ENCODE peak calls at places on chromosomes 3 and 15, in eight cellular contexts. Z is adrenal gland; Y is uterus; O is heart left ventricle; L is prostate gland; F is CD8-positive, alpha-beta memory T cell; B is fibroblast of lung; K is GM23248. P is an unnamed sample.

GRCh38 chr3:179174898-179175297 is 26.7 kb downstream of the PIK3CA start:
- DNase-seq in Y (no peak), Z (no peak), O (no peak), L (no peak), K (no peak), F (no peak), B (no peak), P (no peak)

GRCh38 chr15:80455668-80456442 is 51.7 kb downstream of the ARNT2 start:
- DNase-seq in O (no peak), B (peak; percentile 94), L (peak; percentile 54), Y (peak; percentile 52), K (peak; percentile 96), F (peak; percentile 34), Z (peak; percentile 37), P (peak; percentile 49)

GRCh38 chr3:66816110-66816761 is 181.9 kb upstream of the KBTBD8 start:
- DNase-seq in L (no peak), F (no peak), O (no peak), Y (no peak), K (peak; percentile 63), B (peak; percentile 70), Z (no peak), P (no peak)

GRCh38 chr3:49255112-49255511 is 21.9 kb downstream of the C3orf62 start:
- DNase-seq in K (no peak), B (peak; percentile 23), O (no peak), Y (no peak), L (no peak), Z (no peak), F (no peak), P (no peak)

GRCh38 chr3:46423588-46423987 is 16.5 kb downstream of the CCRL2 start:
- DNase-seq in K (peak; percentile 61), B (peak; percentile 56), F (no peak), Y (no peak), Z (no peak), O (no peak), L (no peak), P (peak; percentile 20)

GRCh38 chr3:185406127-185406620 is 43.2 kb downstream of the MAP3K13 start:
- DNase-seq in B (no peak), O (no peak), Z (no peak), F (no peak), Y (no peak), L (no peak), K (no peak), P (no peak)

GRCh38 chr3:79250746-79251145 is 517.1 kb downstream of the ROBO1 start:
- DNase-seq in B (no peak), Z (no peak), O (no peak), K (no peak), F (no peak), Y (no peak), L (no peak), P (peak; percentile 1)

GRCh38 chr3:58635371-58636285 is 30.9 kb downstream of the FAM3D start:
- DNase-seq in Y (no peak), K (no peak), Z (no peak), L (no peak), F (no peak), O (no peak), B (no peak), P (no peak)

GRCh38 chr3:120170223-120170622 is 76.0 kb upstream of the GSK3B start:
- DNase-seq in L (no peak), Y (no peak), F (no peak), Z (peak; percentile 29), K (peak; percentile 95), O (no peak), B (peak; percentile 81), P (no peak)

GRCh38 chr3:29178809-29179793 is 101.8 kb upstream of the RBMS3 start:
- DNase-seq in L (no peak), Y (no peak), Z (no peak), K (no peak), B (peak; percentile 63), F (no peak), O (no peak), P (no peak)

GRCh38 chr3:160921020-160921635 is 165.1 kb downstream of the PPM1L start:
- DNase-seq in Y (no peak), F (no peak), B (peak; percentile 35), O (no peak), K (peak; percentile 82), L (no peak), Z (peak; percentile 30), P (peak; percentile 27)

GRCh38 chr15:98612490-98613110 is 35.7 kb upstream of the IGF1R start:
- DNase-seq in F (no peak), Z (no peak), L (no peak), B (no peak), K (no peak), O (no peak), Y (no peak), P (no peak)

GRCh38 chr3:41462103-41462691 is 262.9 kb downstream of the CTNNB1 start:
- DNase-seq in K (no peak), O (no peak), B (peak; percentile 3), L (no peak), Z (no peak), Y (no peak), F (no peak), P (no peak)

GRCh38 chr3:32780735-32781210 is 37.0 kb upstream of the TRIM71 start:
- DNase-seq in B (peak; percentile 55), Z (no peak), K (peak; percentile 48), O (peak; percentile 64), L (peak; percentile 8), F (no peak), Y (no peak), P (peak; percentile 18)

GRCh38 chr3:36906504-36907149 is 38.2 kb downstream of the TRANK1 start:
- DNase-seq in F (peak; percentile 10), K (peak; percentile 44), Z (no peak), O (no peak), L (no peak), Y (no peak), B (no peak), P (no peak)

GRCh38 chr3:189222927-189223706 is 51.3 kb downstream of the TPRG1 start:
- DNase-seq in Z (no peak), K (peak; percentile 14), Y (no peak), F (no peak), O (no peak), B (no peak), L (no peak), P (no peak)

GRCh38 chr3:123660276-123660675 is 75.4 kb upstream of the HACD2 start:
- DNase-seq in B (peak; percentile 39), Z (no peak), Y (no peak), F (no peak), K (no peak), O (no peak), L (no peak), P (peak; percentile 87)

DNA sequence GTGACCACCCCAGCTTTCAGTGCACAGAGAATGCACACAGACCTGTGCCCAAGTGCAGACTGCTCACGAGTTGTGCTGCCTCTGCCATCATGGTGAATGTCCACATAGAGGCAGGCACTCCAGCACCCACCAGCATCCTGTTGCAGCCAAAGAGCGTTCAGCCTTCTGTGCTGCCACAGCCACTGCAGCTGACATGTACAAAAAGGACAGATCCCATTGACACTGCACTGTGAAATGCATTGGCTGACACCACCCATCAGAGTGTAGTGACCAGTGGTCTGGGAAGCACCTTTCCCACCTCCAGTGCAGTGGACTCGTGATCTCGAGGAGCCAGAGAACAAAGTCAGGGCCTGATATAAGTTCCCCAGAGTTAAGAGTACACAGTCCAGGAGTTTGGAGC is 260.3 kb downstream of the RAP2B start:
- DNase-seq in Y (no peak), F (no peak), Z (no peak), O (no peak), B (no peak), L (no peak), K (no peak), P (no peak)
- H3K9me3 ChIP-seq in Y (peaks cover 6% of the 10 kb centered on the region), F (peaks cover 4% of the 10 kb centered on the region), Z (peaks cover 9% of the 10 kb centered on the region), O (no peaks in the 10 kb centered on the region), B (no peaks in the 10 kb centered on the region), L (no peaks in the 10 kb centered on the region), K (no peaks in the 10 kb centered on the region), P (no peaks in the 10 kb centered on the region)

DNA sequence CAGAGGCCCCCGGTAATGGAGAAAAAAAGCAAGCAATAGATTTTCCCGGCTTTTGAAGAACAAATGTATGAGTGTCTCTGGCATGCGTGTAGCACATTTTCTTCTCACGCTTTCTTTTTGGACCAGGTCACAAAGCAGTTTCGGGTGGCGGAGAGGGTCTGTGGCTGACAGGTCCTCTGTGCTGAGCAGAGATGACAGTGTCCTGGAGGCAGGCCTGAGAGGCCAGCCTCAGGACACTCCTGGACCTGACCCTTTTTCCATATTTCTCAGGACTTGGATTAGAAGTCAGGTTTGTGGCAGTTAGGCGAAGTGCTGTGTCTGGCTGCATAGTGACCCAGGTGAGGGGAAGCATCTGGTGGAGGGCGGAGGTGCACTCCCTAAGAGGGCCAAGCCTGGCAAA is 52.9 kb downstream of the KLF13 start:
- DNase-seq in Y (no peak), O (no peak), F (no peak), K (no peak), L (no peak), Z (no peak), B (no peak), P (no peak)
- H3K4me1 ChIP-seq in Y (no peaks in the 10 kb centered on the region), O (peaks cover 70% of the 10 kb centered on the region), F (peaks cover 35% of the 10 kb centered on the region), K (peaks cover 2% of the 10 kb centered on the region), L (no peaks in the 10 kb centered on the region), Z (peaks cover 7% of the 10 kb centered on the region), B (no peaks in the 10 kb centered on the region), P (peaks cover 49% of the 10 kb centered on the region)

GRCh38 chr3:13708871-13709595 is 160.1 kb downstream of the FBLN2 start:
- DNase-seq in F (no peak), O (no peak), B (no peak), Y (no peak), L (no peak), Z (no peak), K (no peak), P (no peak)
- H3K9me3 ChIP-seq in F (no peaks in the 10 kb centered on the region), O (no peaks in the 10 kb centered on the region), B (no peaks in the 10 kb centered on the region), Y (no peaks in the 10 kb centered on the region), L (no peaks in the 10 kb centered on the region), Z (no peaks in the 10 kb centered on the region), K (no peaks in the 10 kb centered on the region), P (no peaks in the 10 kb centered on the region)

GRCh38 chr3:170739410-170739809 is 130.6 kb downstream of the RPL22L1 start:
- DNase-seq in Y (no peak), K (no peak), Z (no peak), F (no peak), L (no peak), O (no peak), B (no peak), P (no peak)
- H3K4me1 ChIP-seq in Y (no peaks in the 10 kb centered on the region), K (peaks cover 60% of the 10 kb centered on the region), Z (no peaks in the 10 kb centered on the region), F (no peaks in the 10 kb centered on the region), L (no peaks in the 10 kb centered on the region), O (peaks cover 5% of the 10 kb centered on the region), B (peaks cover 36% of the 10 kb centered on the region), P (peaks cover 10% of the 10 kb centered on the region)

P was measured in thyroid gland.